ENCODE peak calls at places on chromosomes 1 and 21, in nine cellular contexts. V is esophagus muscularis mucosa, X is AG09319, U is thoracic aorta, C is heart right ventricle, J is fibroblast of pulmonary artery, T is lung, Q is HL-60, N is cardiac muscle cell. P is an unnamed sample.
A peak's percentile ranks its signal among the peaks of the same experiment; 100 is the strongest.

GRCh38 chr1:92755541-92756351 is 29.2 kb downstream of the EVI5 start:
- DNase-seq in C (peak; percentile 75), T (peak; percentile 31), V (no peak), J (peak; percentile 86), Q (no peak), N (peak; percentile 88), U (no peak), X (no peak), P (no peak)

GRCh38 chr1:225888289-225888897 is 553 bp downstream of the LEFTY1 start:
- DNase-seq in Q (no peak), C (no peak), J (no peak), U (no peak), V (no peak), N (no peak), X (no peak), T (no peak), P (peak; percentile 5)

GRCh38 chr1:19623523-19623922 is 20.6 kb upstream of the NBL1 start:
- DNase-seq in X (no peak), V (no peak), N (no peak), U (no peak), Q (no peak), C (no peak), J (no peak), T (no peak), P (no peak)

GRCh38 chr21:34914239-34914638 is 134.9 kb downstream of the RUNX1 start:
- DNase-seq in X (no peak), J (no peak), Q (peak; percentile 45), C (no peak), V (no peak), U (no peak), T (no peak), N (no peak), P (no peak)

GRCh38 chr1:48093147-48093546 is 96.0 kb upstream of the TRABD2B start:
- DNase-seq in T (no peak), C (no peak), X (no peak), Q (no peak), U (no peak), J (no peak), V (peak; percentile 66), N (no peak), P (no peak)

GRCh38 chr1:226870323-226871046 is at the start of gene PSEN2:
- DNase-seq in Q (no peak), C (peak; percentile 71), J (peak; percentile 43), T (peak; percentile 71), U (peak; percentile 20), X (no peak), N (peak; percentile 63), V (peak; percentile 92), P (no peak)

GRCh38 chr1:207993477-207994445 is 82.8 kb upstream of the CD34 start:
- DNase-seq in T (no peak), C (no peak), J (peak; percentile 26), Q (no peak), N (peak; percentile 32), V (no peak), X (no peak), U (no peak), P (no peak)

GRCh38 chr1:17744666-17745563 is 10.2 kb upstream of the ACTL8 start:
- DNase-seq in U (no peak), V (no peak), T (no peak), N (no peak), J (peak; percentile 11), Q (no peak), X (no peak), C (no peak), P (no peak)

DNA sequence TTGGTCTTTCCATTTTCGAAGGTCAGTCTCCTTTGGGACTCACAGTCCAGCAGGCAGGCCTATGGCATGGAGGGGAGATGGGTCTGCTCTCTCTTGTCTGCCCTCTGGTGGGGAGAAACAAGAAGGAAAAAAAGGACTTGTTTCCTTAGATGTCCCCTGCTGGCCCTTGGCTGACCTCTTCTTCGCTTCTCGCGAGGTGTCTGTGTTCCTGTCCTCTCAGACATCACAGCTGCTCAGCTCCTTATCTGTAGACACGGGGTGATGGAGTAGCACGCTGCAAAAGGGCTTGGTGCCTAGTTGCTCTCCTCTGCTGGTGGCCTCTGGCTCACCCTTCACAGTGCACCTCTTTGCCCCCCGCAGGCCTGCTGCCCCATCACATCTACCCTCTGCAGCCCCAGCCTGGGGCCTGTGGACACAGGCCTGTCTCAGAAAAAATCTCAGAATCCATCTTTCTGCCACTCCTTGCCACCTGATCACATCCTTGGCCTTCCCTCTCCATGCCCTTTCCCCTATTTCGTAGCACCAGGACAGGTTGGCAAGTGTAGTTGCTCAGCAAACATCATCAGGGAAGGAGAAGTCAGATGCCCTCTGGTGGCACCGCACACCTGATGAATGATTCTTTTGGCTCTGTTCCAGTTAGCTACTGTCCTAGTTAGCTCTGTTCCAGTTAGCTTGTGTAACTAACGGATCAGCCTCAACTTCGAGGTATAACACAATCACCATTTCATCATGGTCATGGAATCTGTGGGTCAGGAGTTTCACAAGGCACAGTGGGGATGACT is 18.7 kb upstream of the AK2 start:
- DNase-seq in V (peak; percentile 93), U (peak; percentile 24), C (peak; percentile 91), J (peak; percentile 94), N (peak; percentile 94), T (peak; percentile 73), X (peak; percentile 72), Q (peak; percentile 79), P (peak; percentile 75)
- TF ChIP-seq CTCF in V (peak; percentile 68), U (peak; percentile 74), C (peak; percentile 82), J (peak; percentile 84), N (peak; percentile 85), T (peak; percentile 70), X (peak; percentile 78), Q (peak; percentile 52), P (peak; percentile 80)

GRCh38 chr1:164092603-164093353 is 466.2 kb upstream of the PBX1 start:
- DNase-seq in N (peak; percentile 27), U (no peak), C (no peak), X (no peak), V (no peak), T (no peak), Q (peak; percentile 2), J (peak; percentile 2), P (no peak)
- TF ChIP-seq CTCF in N (peak; percentile 41), U (no peak), C (peak; percentile 15), X (no peak), V (no peak), T (no peak), Q (no peak), J (peak; percentile 27), P (no peak)

GRCh38 chr1:181918893-181919728 is 142.4 kb downstream of the ZNF648 start:
- DNase-seq in J (no peak), Q (no peak), C (no peak), X (no peak), N (no peak), V (no peak), T (no peak), U (no peak), P (no peak)

GRCh38 chr1:181919729-181919991 is 141.9 kb downstream of the ZNF648 start:
- DNase-seq in V (no peak), C (no peak), J (no peak), T (no peak), X (no peak), N (no peak), Q (no peak), U (no peak), P (no peak)
- TF ChIP-seq CTCF in V (no peak), C (no peak), J (no peak), T (no peak), X (no peak), N (no peak), Q (no peak), U (no peak), P (no peak)

DNA sequence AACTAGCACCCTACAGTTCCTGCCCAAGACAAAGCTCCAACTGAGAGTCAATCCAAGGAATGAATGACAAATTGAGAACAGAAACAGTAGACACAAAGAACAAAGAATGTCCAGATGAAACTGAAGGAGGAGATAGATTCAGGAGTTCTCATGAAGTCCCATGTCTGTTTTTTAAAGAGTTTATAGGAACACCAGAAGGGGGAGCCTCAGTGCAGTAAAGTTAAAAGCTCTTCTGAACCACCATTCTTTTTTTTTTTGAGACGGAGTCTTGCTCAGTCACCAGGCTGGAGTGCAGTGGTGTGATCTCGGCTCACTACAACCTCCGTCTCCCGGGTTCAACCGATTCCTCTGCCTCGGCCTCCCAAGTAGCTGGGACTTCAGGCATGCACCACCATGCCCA is 323.6 kb downstream of the MRPL39 start:
- DNase-seq in C (no peak), Q (no peak), N (peak; percentile 67), T (no peak), J (peak; percentile 70), U (no peak), X (peak; percentile 23), V (no peak), P (no peak)
- TF ChIP-seq CTCF in C (no peak), Q (no peak), N (peak; percentile 44), T (no peak), J (peak; percentile 55), U (no peak), X (peak; percentile 51), V (no peak), P (no peak)

GRCh38 chr1:246261641-246262040 is 245.4 kb downstream of the SMYD3 start:
- DNase-seq in N (no peak), J (peak; percentile 34), C (no peak), T (no peak), X (no peak), Q (no peak), U (no peak), V (no peak), P (no peak)
- TF ChIP-seq CTCF in N (peak; percentile 32), J (peak; percentile 41), C (no peak), T (no peak), X (peak; percentile 13), Q (no peak), U (no peak), V (no peak), P (peak; percentile 22)

DNA sequence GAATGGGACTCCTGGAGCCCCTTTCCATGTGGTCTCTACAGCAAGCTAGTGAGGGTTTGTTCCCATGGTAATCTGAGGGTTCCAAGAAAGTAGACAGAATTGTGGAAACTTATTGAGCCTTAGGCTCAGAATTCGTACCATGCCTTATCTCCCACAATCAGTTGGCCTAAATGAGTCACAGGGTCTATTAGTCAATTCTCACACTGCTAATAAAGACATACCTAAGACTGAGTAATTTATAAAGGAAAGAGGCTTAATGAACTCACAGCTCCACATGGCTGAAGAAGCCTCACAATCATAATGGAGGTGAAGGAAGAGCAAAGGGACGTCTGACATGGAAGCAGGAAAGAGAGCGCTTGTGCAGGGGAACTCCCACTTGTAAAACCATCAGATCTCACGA is 106.6 kb upstream of the CXADR start:
- DNase-seq in V (no peak), T (no peak), N (no peak), J (no peak), Q (no peak), C (no peak), X (no peak), U (no peak), P (no peak)
- TF ChIP-seq CTCF in V (no peak), T (no peak), N (no peak), J (no peak), Q (no peak), C (no peak), X (no peak), U (no peak), P (no peak)